ENCODE peak calls at places on chromosome 9, in four cellular contexts. One of them, this sample, is unnamed.

GRCh38 chr9:78620764-78621163 is 323.8 kb downstream of the PSAT1 start:
- DNase-seq in activated naive CD8-positive, alpha-beta T cell treated with anti-CD3 and anti-CD28 coated beads, Interleukin-2, amount 50 U/mL, for 24 hours: no peak
- DNase-seq in neural crest cell: no peak
- DNase-seq in dorsolateral prefrontal cortex: no peak
- DNase-seq in this sample: peak

GRCh38 chr9:76516350-76516749 is 57.4 kb downstream of the GCNT1 start:
- DNase-seq in dorsolateral prefrontal cortex: no peak
- DNase-seq in activated naive CD8-positive, alpha-beta T cell treated with anti-CD3 and anti-CD28 coated beads, Interleukin-2, amount 50 U/mL, for 24 hours: no peak
- DNase-seq in neural crest cell: no peak
- DNase-seq in this sample: no peak

GRCh38 chr9:88746744-88747398 is 211.9 kb downstream of the NXNL2 start:
- DNase-seq in dorsolateral prefrontal cortex: no peak
- DNase-seq in neural crest cell: no peak
- DNase-seq in activated naive CD8-positive, alpha-beta T cell treated with anti-CD3 and anti-CD28 coated beads, Interleukin-2, amount 50 U/mL, for 24 hours: no peak
- DNase-seq in this sample: peak

GRCh38 chr9:32581512-32582143 is 8.7 kb upstream of the NDUFB6 start:
- DNase-seq in neural crest cell: peak
- DNase-seq in activated naive CD8-positive, alpha-beta T cell treated with anti-CD3 and anti-CD28 coated beads, Interleukin-2, amount 50 U/mL, for 24 hours: peak
- DNase-seq in dorsolateral prefrontal cortex: peak
- DNase-seq in this sample: peak

GRCh38 chr9:112012026-112012902 is 115.7 kb downstream of the UGCG start:
- DNase-seq in activated naive CD8-positive, alpha-beta T cell treated with anti-CD3 and anti-CD28 coated beads, Interleukin-2, amount 50 U/mL, for 24 hours: peak
- DNase-seq in dorsolateral prefrontal cortex: no peak
- DNase-seq in neural crest cell: no peak
- DNase-seq in this sample: no peak

GRCh38 chr9:110443878-110444245 is 106.2 kb upstream of the TXNDC8 start:
- DNase-seq in dorsolateral prefrontal cortex: no peak
- DNase-seq in activated naive CD8-positive, alpha-beta T cell treated with anti-CD3 and anti-CD28 coated beads, Interleukin-2, amount 50 U/mL, for 24 hours: no peak
- DNase-seq in neural crest cell: no peak
- DNase-seq in this sample: no peak

GRCh38 chr9:98488578-98489312 is 220.0 kb downstream of the GABBR2 start:
- DNase-seq in dorsolateral prefrontal cortex: no peak
- DNase-seq in activated naive CD8-positive, alpha-beta T cell treated with anti-CD3 and anti-CD28 coated beads, Interleukin-2, amount 50 U/mL, for 24 hours: no peak
- DNase-seq in neural crest cell: no peak
- DNase-seq in this sample: no peak

GRCh38 chr9:95874989-95875304 is 544 bp upstream of the ERCC6L2 start:
- DNase-seq in neural crest cell: peak
- DNase-seq in activated naive CD8-positive, alpha-beta T cell treated with anti-CD3 and anti-CD28 coated beads, Interleukin-2, amount 50 U/mL, for 24 hours: peak
- DNase-seq in dorsolateral prefrontal cortex: peak
- DNase-seq in this sample: no peak

GRCh38 chr9:684055-684949 is 157.2 kb upstream of the DMRT1 start:
- DNase-seq in dorsolateral prefrontal cortex: no peak
- DNase-seq in neural crest cell: no peak
- DNase-seq in activated naive CD8-positive, alpha-beta T cell treated with anti-CD3 and anti-CD28 coated beads, Interleukin-2, amount 50 U/mL, for 24 hours: no peak
- DNase-seq in this sample: peak

GRCh38 chr9:29212590-29213373 is 1639.5 kb upstream of the C9orf72 start:
- DNase-seq in dorsolateral prefrontal cortex: no peak
- DNase-seq in activated naive CD8-positive, alpha-beta T cell treated with anti-CD3 and anti-CD28 coated beads, Interleukin-2, amount 50 U/mL, for 24 hours: no peak
- DNase-seq in neural crest cell: peak
- DNase-seq in this sample: peak

GRCh38 chr9:37343724-37344123 is 78.8 kb upstream of the GRHPR start:
- DNase-seq in dorsolateral prefrontal cortex: no peak
- DNase-seq in activated naive CD8-positive, alpha-beta T cell treated with anti-CD3 and anti-CD28 coated beads, Interleukin-2, amount 50 U/mL, for 24 hours: no peak
- DNase-seq in neural crest cell: no peak
- DNase-seq in this sample: no peak

GRCh38 chr9:110472111-110472510 is 107.4 kb downstream of the SVEP1 start:
- DNase-seq in dorsolateral prefrontal cortex: peak
- DNase-seq in activated naive CD8-positive, alpha-beta T cell treated with anti-CD3 and anti-CD28 coated beads, Interleukin-2, amount 50 U/mL, for 24 hours: no peak
- DNase-seq in neural crest cell: no peak
- DNase-seq in this sample: no peak

GRCh38 chr9:137302176-137303030 is at the start of gene NRARP:
- DNase-seq in activated naive CD8-positive, alpha-beta T cell treated with anti-CD3 and anti-CD28 coated beads, Interleukin-2, amount 50 U/mL, for 24 hours: peak
- DNase-seq in dorsolateral prefrontal cortex: peak
- DNase-seq in neural crest cell: peak
- DNase-seq in this sample: peak

GRCh38 chr9:3948826-3949578 is 350.9 kb downstream of the GLIS3 start:
- DNase-seq in dorsolateral prefrontal cortex: no peak
- DNase-seq in neural crest cell: no peak
- DNase-seq in activated naive CD8-positive, alpha-beta T cell treated with anti-CD3 and anti-CD28 coated beads, Interleukin-2, amount 50 U/mL, for 24 hours: no peak
- DNase-seq in this sample: no peak

GRCh38 chr9:128987800-128988199 is 40.3 kb downstream of the NUP188 start:
- DNase-seq in neural crest cell: no peak
- DNase-seq in activated naive CD8-positive, alpha-beta T cell treated with anti-CD3 and anti-CD28 coated beads, Interleukin-2, amount 50 U/mL, for 24 hours: no peak
- DNase-seq in dorsolateral prefrontal cortex: no peak
- DNase-seq in this sample: no peak

GRCh38 chr9:134275379-134275778 is 50.9 kb upstream of the RXRA start:
- DNase-seq in activated naive CD8-positive, alpha-beta T cell treated with anti-CD3 and anti-CD28 coated beads, Interleukin-2, amount 50 U/mL, for 24 hours: no peak
- DNase-seq in dorsolateral prefrontal cortex: no peak
- DNase-seq in neural crest cell: no peak
- DNase-seq in this sample: no peak

GRCh38 chr9:113943112-113944009 is 67.3 kb downstream of the ZNF618 start:
- DNase-seq in dorsolateral prefrontal cortex: no peak
- DNase-seq in activated naive CD8-positive, alpha-beta T cell treated with anti-CD3 and anti-CD28 coated beads, Interleukin-2, amount 50 U/mL, for 24 hours: no peak
- DNase-seq in neural crest cell: no peak
- DNase-seq in this sample: no peak

GRCh38 chr9:99873943-99874584 is 32.4 kb upstream of the STX17 start:
- DNase-seq in neural crest cell: no peak
- DNase-seq in dorsolateral prefrontal cortex: no peak
- DNase-seq in activated naive CD8-positive, alpha-beta T cell treated with anti-CD3 and anti-CD28 coated beads, Interleukin-2, amount 50 U/mL, for 24 hours: no peak
- DNase-seq in this sample: no peak

GRCh38 chr9:137353223-137354152 is 51.4 kb upstream of the NRARP start:
- DNase-seq in neural crest cell: no peak
- DNase-seq in dorsolateral prefrontal cortex: no peak
- DNase-seq in activated naive CD8-positive, alpha-beta T cell treated with anti-CD3 and anti-CD28 coated beads, Interleukin-2, amount 50 U/mL, for 24 hours: no peak
- DNase-seq in this sample: no peak

GRCh38 chr9:77753183-77753582 is 105.1 kb upstream of the GNA14 start:
- DNase-seq in neural crest cell: no peak
- DNase-seq in activated naive CD8-positive, alpha-beta T cell treated with anti-CD3 and anti-CD28 coated beads, Interleukin-2, amount 50 U/mL, for 24 hours: no peak
- DNase-seq in dorsolateral prefrontal cortex: no peak
- DNase-seq in this sample: no peak

GRCh38 chr9:135138078-135138855 is 50.8 kb downstream of the OLFM1 start:
- DNase-seq in dorsolateral prefrontal cortex: no peak
- DNase-seq in activated naive CD8-positive, alpha-beta T cell treated with anti-CD3 and anti-CD28 coated beads, Interleukin-2, amount 50 U/mL, for 24 hours: no peak
- DNase-seq in neural crest cell: no peak
- DNase-seq in this sample: no peak

GRCh38 chr9:100601216-100601615 is 23.3 kb downstream of the CAVIN4 start:
- DNase-seq in dorsolateral prefrontal cortex: no peak
- DNase-seq in activated naive CD8-positive, alpha-beta T cell treated with anti-CD3 and anti-CD28 coated beads, Interleukin-2, amount 50 U/mL, for 24 hours: peak
- DNase-seq in neural crest cell: peak
- DNase-seq in this sample: peak

GRCh38 chr9:103188966-103189365 is 193.8 kb downstream of the CYLC2 start:
- DNase-seq in dorsolateral prefrontal cortex: no peak
- DNase-seq in neural crest cell: no peak
- DNase-seq in activated naive CD8-positive, alpha-beta T cell treated with anti-CD3 and anti-CD28 coated beads, Interleukin-2, amount 50 U/mL, for 24 hours: no peak
- DNase-seq in this sample: no peak

GRCh38 chr9:98222885-98223640 is 30.6 kb upstream of the CORO2A start:
- DNase-seq in neural crest cell: no peak
- DNase-seq in dorsolateral prefrontal cortex: no peak
- DNase-seq in activated naive CD8-positive, alpha-beta T cell treated with anti-CD3 and anti-CD28 coated beads, Interleukin-2, amount 50 U/mL, for 24 hours: no peak
- DNase-seq in this sample: no peak

GRCh38 chr9:121222524-121223171 is 21.0 kb upstream of the RAB14 start:
- DNase-seq in dorsolateral prefrontal cortex: no peak
- DNase-seq in neural crest cell: no peak
- DNase-seq in activated naive CD8-positive, alpha-beta T cell treated with anti-CD3 and anti-CD28 coated beads, Interleukin-2, amount 50 U/mL, for 24 hours: no peak
- DNase-seq in this sample: peak

GRCh38 chr9:127876026-127876763 is 1.3 kb downstream of the AK1 start:
- DNase-seq in dorsolateral prefrontal cortex: no peak
- DNase-seq in activated naive CD8-positive, alpha-beta T cell treated with anti-CD3 and anti-CD28 coated beads, Interleukin-2, amount 50 U/mL, for 24 hours: no peak
- DNase-seq in neural crest cell: no peak
- DNase-seq in this sample: no peak

GRCh38 chr9:112550531-112550930 is 63.9 kb downstream of the KIAA1958 start:
- DNase-seq in dorsolateral prefrontal cortex: no peak
- DNase-seq in activated naive CD8-positive, alpha-beta T cell treated with anti-CD3 and anti-CD28 coated beads, Interleukin-2, amount 50 U/mL, for 24 hours: no peak
- DNase-seq in neural crest cell: no peak
- DNase-seq in this sample: no peak

GRCh38 chr9:107488400-107489143 is 997 bp downstream of the KLF4 start:
- DNase-seq in dorsolateral prefrontal cortex: no peak
- DNase-seq in neural crest cell: peak
- DNase-seq in activated naive CD8-positive, alpha-beta T cell treated with anti-CD3 and anti-CD28 coated beads, Interleukin-2, amount 50 U/mL, for 24 hours: peak
- DNase-seq in this sample: peak

GRCh38 chr9:124489222-124489621 is 18.0 kb downstream of the NR5A1 start:
- DNase-seq in activated naive CD8-positive, alpha-beta T cell treated with anti-CD3 and anti-CD28 coated beads, Interleukin-2, amount 50 U/mL, for 24 hours: no peak
- DNase-seq in dorsolateral prefrontal cortex: no peak
- DNase-seq in neural crest cell: no peak
- DNase-seq in this sample: no peak

GRCh38 chr9:89329917-89330316 is 11.6 kb downstream of the SECISBP2 start:
- DNase-seq in activated naive CD8-positive, alpha-beta T cell treated with anti-CD3 and anti-CD28 coated beads, Interleukin-2, amount 50 U/mL, for 24 hours: no peak
- DNase-seq in dorsolateral prefrontal cortex: no peak
- DNase-seq in neural crest cell: no peak
- DNase-seq in this sample: no peak

GRCh38 chr9:92947268-92948031 is at the start of gene FGD3:
- DNase-seq in dorsolateral prefrontal cortex: no peak
- DNase-seq in neural crest cell: peak
- DNase-seq in activated naive CD8-positive, alpha-beta T cell treated with anti-CD3 and anti-CD28 coated beads, Interleukin-2, amount 50 U/mL, for 24 hours: no peak
- DNase-seq in this sample: peak

GRCh38 chr9:17134843-17135577 is at the start of gene CNTLN:
- DNase-seq in dorsolateral prefrontal cortex: peak
- DNase-seq in activated naive CD8-positive, alpha-beta T cell treated with anti-CD3 and anti-CD28 coated beads, Interleukin-2, amount 50 U/mL, for 24 hours: peak
- DNase-seq in neural crest cell: peak
- DNase-seq in this sample: peak